ENCODE peak calls at places on chromosome 15, in seven cellular contexts. One of them, this sample, is unnamed.

GRCh38 chr15:81863157-81863556 is 182.7 kb downstream of the MEX3B start:
- DNase-seq in posterior cingulate gyrus: no peak
- DNase-seq in NB4: no peak
- DNase-seq in heart right ventricle: no peak
- DNase-seq in stimulated activated naive CD4-positive, alpha-beta T cell: no peak
- DNase-seq in transverse colon: no peak
- DNase-seq in NCI-H748 treated with DMSO at 0.1 percent for 48 hours: no peak
- DNase-seq in this sample: no peak

GRCh38 chr15:64991536-64992135 is 1.9 kb upstream of the SPG21 start:
- DNase-seq in posterior cingulate gyrus: no peak
- DNase-seq in NB4: no peak
- DNase-seq in heart right ventricle: no peak
- DNase-seq in stimulated activated naive CD4-positive, alpha-beta T cell: no peak
- DNase-seq in transverse colon: no peak
- DNase-seq in NCI-H748 treated with DMSO at 0.1 percent for 48 hours: no peak
- DNase-seq in this sample: no peak

GRCh38 chr15:60932051-60932915 is 296.8 kb downstream of the RORA start:
- DNase-seq in posterior cingulate gyrus: peak; percentile 34
- DNase-seq in NB4: peak; percentile 29
- DNase-seq in heart right ventricle: no peak
- DNase-seq in stimulated activated naive CD4-positive, alpha-beta T cell: no peak
- DNase-seq in transverse colon: no peak
- DNase-seq in NCI-H748 treated with DMSO at 0.1 percent for 48 hours: no peak
- DNase-seq in this sample: peak; percentile 45

GRCh38 chr15:37130356-37130755 is 30.0 kb upstream of the MEIS2 start:
- DNase-seq in posterior cingulate gyrus: no peak
- DNase-seq in NB4: no peak
- DNase-seq in heart right ventricle: no peak
- DNase-seq in stimulated activated naive CD4-positive, alpha-beta T cell: no peak
- DNase-seq in transverse colon: no peak
- DNase-seq in NCI-H748 treated with DMSO at 0.1 percent for 48 hours: no peak
- DNase-seq in this sample: no peak

GRCh38 chr15:37102315-37103021 is 2.1 kb upstream of the MEIS2 start:
- DNase-seq in posterior cingulate gyrus: no peak
- DNase-seq in NB4: no peak
- DNase-seq in heart right ventricle: no peak
- DNase-seq in stimulated activated naive CD4-positive, alpha-beta T cell: no peak
- DNase-seq in transverse colon: no peak
- DNase-seq in NCI-H748 treated with DMSO at 0.1 percent for 48 hours: no peak
- DNase-seq in this sample: no peak

GRCh38 chr15:50257924-50258323 is 7.6 kb downstream of the HDC start:
- DNase-seq in posterior cingulate gyrus: no peak
- DNase-seq in NB4: peak; percentile 93
- DNase-seq in heart right ventricle: no peak
- DNase-seq in stimulated activated naive CD4-positive, alpha-beta T cell: no peak
- DNase-seq in transverse colon: no peak
- DNase-seq in NCI-H748 treated with DMSO at 0.1 percent for 48 hours: no peak
- DNase-seq in this sample: no peak

GRCh38 chr15:48683991-48684765 is 38.7 kb upstream of the FBN1 start:
- DNase-seq in posterior cingulate gyrus: no peak
- DNase-seq in NB4: no peak
- DNase-seq in heart right ventricle: no peak
- DNase-seq in stimulated activated naive CD4-positive, alpha-beta T cell: no peak
- DNase-seq in transverse colon: no peak
- DNase-seq in NCI-H748 treated with DMSO at 0.1 percent for 48 hours: no peak
- DNase-seq in this sample: no peak

GRCh38 chr15:57327985-57328471 is 48.3 kb upstream of the CGNL1 start:
- DNase-seq in posterior cingulate gyrus: no peak
- DNase-seq in NB4: no peak
- DNase-seq in heart right ventricle: no peak
- DNase-seq in stimulated activated naive CD4-positive, alpha-beta T cell: no peak
- DNase-seq in transverse colon: no peak
- DNase-seq in NCI-H748 treated with DMSO at 0.1 percent for 48 hours: no peak
- DNase-seq in this sample: no peak

GRCh38 chr15:51223771-51224229 is 114.6 kb downstream of the CYP19A1 start:
- DNase-seq in posterior cingulate gyrus: no peak
- DNase-seq in NB4: peak; percentile 82
- DNase-seq in heart right ventricle: no peak
- DNase-seq in stimulated activated naive CD4-positive, alpha-beta T cell: no peak
- DNase-seq in transverse colon: no peak
- DNase-seq in NCI-H748 treated with DMSO at 0.1 percent for 48 hours: no peak
- DNase-seq in this sample: no peak

This sample was measured in head of caudate nucleus.